ENCODE peak calls at places on chromosomes 7 and 10, in nine cellular contexts. One of them, this sample, is unnamed. For H3K4me1, the result is how much of the 10 kb centered on the place peaks cover.

GRCh38 chr10:88926484-88927249 is 25.9 kb downstream of the ACTA2 start:
- DNase-seq in colonic mucosa: no peak
- DNase-seq in psoas muscle: no peak
- DNase-seq in IMR-90: peak
- DNase-seq in neural progenitor cell: no peak
- DNase-seq in adipocyte: peak
- DNase-seq in CD8-positive, alpha-beta T cell: no peak
- DNase-seq in A549: no peak
- DNase-seq in fibroblast of lung: peak
- DNase-seq in this sample: no peak

GRCh38 chr7:129210256-129210988 is 14.4 kb upstream of the AHCYL2 start:
- DNase-seq in colonic mucosa: peak
- DNase-seq in psoas muscle: peak
- DNase-seq in IMR-90: peak
- DNase-seq in neural progenitor cell: peak
- DNase-seq in adipocyte: peak
- DNase-seq in CD8-positive, alpha-beta T cell: peak
- DNase-seq in A549: peak
- DNase-seq in fibroblast of lung: peak
- DNase-seq in this sample: no peak

GRCh38 chr7:147413243-147413642 is 1177.3 kb upstream of the C7orf33 start:
- DNase-seq in colonic mucosa: no peak
- DNase-seq in psoas muscle: no peak
- DNase-seq in IMR-90: no peak
- DNase-seq in neural progenitor cell: no peak
- DNase-seq in adipocyte: no peak
- DNase-seq in CD8-positive, alpha-beta T cell: no peak
- DNase-seq in A549: no peak
- DNase-seq in fibroblast of lung: no peak
- DNase-seq in this sample: no peak

GRCh38 chr7:3154881-3155494 is 111.3 kb upstream of the CARD11 start:
- DNase-seq in colonic mucosa: peak
- DNase-seq in psoas muscle: no peak
- DNase-seq in IMR-90: peak
- DNase-seq in neural progenitor cell: peak
- DNase-seq in adipocyte: peak
- DNase-seq in CD8-positive, alpha-beta T cell: peak
- DNase-seq in A549: peak
- DNase-seq in fibroblast of lung: peak
- DNase-seq in this sample: peak

GRCh38 chr7:71707041-71707440 is 575.1 kb downstream of the GALNT17 start:
- DNase-seq in colonic mucosa: no peak
- DNase-seq in psoas muscle: no peak
- DNase-seq in IMR-90: no peak
- DNase-seq in neural progenitor cell: no peak
- DNase-seq in adipocyte: no peak
- DNase-seq in CD8-positive, alpha-beta T cell: no peak
- DNase-seq in A549: no peak
- DNase-seq in fibroblast of lung: no peak
- DNase-seq in this sample: no peak

GRCh38 chr7:115085421-115085820 is 163.5 kb downstream of the MDFIC start:
- DNase-seq in colonic mucosa: no peak
- DNase-seq in psoas muscle: no peak
- DNase-seq in IMR-90: no peak
- DNase-seq in neural progenitor cell: no peak
- DNase-seq in adipocyte: no peak
- DNase-seq in CD8-positive, alpha-beta T cell: no peak
- DNase-seq in A549: no peak
- DNase-seq in fibroblast of lung: no peak
- DNase-seq in this sample: no peak

GRCh38 chr10:29798876-29799690 is 164.3 kb upstream of the SVIL start:
- DNase-seq in colonic mucosa: no peak
- DNase-seq in psoas muscle: no peak
- DNase-seq in IMR-90: no peak
- DNase-seq in neural progenitor cell: no peak
- DNase-seq in adipocyte: peak
- DNase-seq in CD8-positive, alpha-beta T cell: no peak
- DNase-seq in A549: no peak
- DNase-seq in fibroblast of lung: no peak
- DNase-seq in this sample: no peak

GRCh38 chr7:44724276-44724675 is 24.4 kb upstream of the ZMIZ2 start:
- DNase-seq in colonic mucosa: no peak
- DNase-seq in psoas muscle: no peak
- DNase-seq in IMR-90: no peak
- DNase-seq in neural progenitor cell: no peak
- DNase-seq in adipocyte: no peak
- DNase-seq in CD8-positive, alpha-beta T cell: no peak
- DNase-seq in A549: no peak
- DNase-seq in fibroblast of lung: no peak
- DNase-seq in this sample: no peak

GRCh38 chr7:133484135-133484534 is 231.3 kb downstream of the EXOC4 start:
- DNase-seq in colonic mucosa: no peak
- DNase-seq in psoas muscle: no peak
- DNase-seq in IMR-90: no peak
- DNase-seq in neural progenitor cell: no peak
- DNase-seq in adipocyte: no peak
- DNase-seq in CD8-positive, alpha-beta T cell: peak
- DNase-seq in A549: no peak
- DNase-seq in fibroblast of lung: peak
- DNase-seq in this sample: no peak
- H3K4me1 ChIP-seq in colonic mucosa: under half
- H3K4me1 ChIP-seq in psoas muscle: under half
- H3K4me1 ChIP-seq in IMR-90: under half
- H3K4me1 ChIP-seq in neural progenitor cell: under half
- H3K4me1 ChIP-seq in adipocyte: under half
- H3K4me1 ChIP-seq in CD8-positive, alpha-beta T cell: under half
- H3K4me1 ChIP-seq in A549: under half
- H3K4me1 ChIP-seq in fibroblast of lung: under half
- H3K4me1 ChIP-seq in this sample: under half

DNA sequence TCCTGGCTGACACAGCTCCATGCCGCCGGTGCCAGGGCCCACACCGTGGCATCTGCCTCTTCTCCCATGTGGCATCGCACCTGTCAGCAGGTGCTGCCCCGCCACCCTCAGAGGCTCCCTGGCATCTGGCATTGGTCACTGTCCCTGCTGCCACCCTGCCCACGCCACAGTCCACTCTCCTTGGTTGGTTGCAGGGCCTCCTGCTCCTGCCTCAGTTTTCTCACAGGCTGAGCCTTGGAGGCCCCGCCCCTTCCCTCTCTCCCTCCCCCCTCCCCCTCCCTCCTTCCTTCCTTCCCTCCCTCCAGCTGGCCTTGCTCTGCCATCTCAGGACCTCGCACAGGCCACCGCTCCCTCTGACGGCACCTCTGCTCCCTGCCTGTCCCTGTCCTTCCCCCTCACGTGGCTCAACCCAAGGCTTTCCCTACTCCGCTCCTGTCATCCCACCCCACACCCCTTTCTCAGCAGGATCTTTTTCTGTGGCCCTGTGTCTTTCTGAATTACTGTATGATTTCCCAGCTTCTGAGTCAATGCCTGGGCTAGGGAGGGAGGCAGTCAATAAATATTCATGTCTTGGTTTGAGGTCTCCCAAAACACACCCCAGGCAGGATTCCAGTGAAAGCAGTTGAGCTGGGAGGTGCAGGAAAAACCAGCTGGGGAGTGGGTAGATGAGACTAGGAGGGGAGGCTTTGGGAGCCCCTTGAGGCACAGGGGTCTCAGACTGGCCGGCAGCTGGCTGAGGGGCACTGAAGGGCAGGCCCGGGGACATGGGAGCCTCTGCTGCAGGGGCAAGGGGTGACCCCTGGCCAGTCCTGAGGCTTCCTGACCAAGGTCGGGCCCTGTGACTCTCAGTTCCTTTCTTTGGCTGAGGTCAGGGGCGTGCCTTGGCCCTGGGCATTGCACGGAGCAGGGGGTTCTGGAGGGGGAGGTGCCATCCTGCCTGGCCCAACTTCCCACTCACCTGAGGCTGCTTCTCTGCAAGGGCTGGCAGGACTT is 87.6 kb downstream of the INPP5A start:
- DNase-seq in colonic mucosa: no peak
- DNase-seq in psoas muscle: no peak
- DNase-seq in IMR-90: peak
- DNase-seq in neural progenitor cell: peak
- DNase-seq in adipocyte: no peak
- DNase-seq in CD8-positive, alpha-beta T cell: no peak
- DNase-seq in A549: no peak
- DNase-seq in fibroblast of lung: no peak
- DNase-seq in this sample: no peak
- H3K4me1 ChIP-seq in colonic mucosa: under half
- H3K4me1 ChIP-seq in psoas muscle: under half
- H3K4me1 ChIP-seq in IMR-90: under half
- H3K4me1 ChIP-seq in neural progenitor cell: under half
- H3K4me1 ChIP-seq in adipocyte: under half
- H3K4me1 ChIP-seq in CD8-positive, alpha-beta T cell: under half
- H3K4me1 ChIP-seq in A549: under half
- H3K4me1 ChIP-seq in fibroblast of lung: under half
- H3K4me1 ChIP-seq in this sample: under half

GRCh38 chr7:69799048-69799697 is 200.9 kb downstream of the AUTS2 start:
- DNase-seq in colonic mucosa: no peak
- DNase-seq in psoas muscle: no peak
- DNase-seq in IMR-90: no peak
- DNase-seq in neural progenitor cell: no peak
- DNase-seq in adipocyte: no peak
- DNase-seq in CD8-positive, alpha-beta T cell: no peak
- DNase-seq in A549: no peak
- DNase-seq in fibroblast of lung: no peak
- DNase-seq in this sample: no peak

GRCh38 chr7:69799990-69800389 is 201.7 kb downstream of the AUTS2 start:
- DNase-seq in colonic mucosa: no peak
- DNase-seq in psoas muscle: no peak
- DNase-seq in IMR-90: no peak
- DNase-seq in neural progenitor cell: no peak
- DNase-seq in adipocyte: no peak
- DNase-seq in CD8-positive, alpha-beta T cell: no peak
- DNase-seq in A549: no peak
- DNase-seq in fibroblast of lung: no peak
- DNase-seq in this sample: no peak

GRCh38 chr7:69796421-69796820 is 198.1 kb downstream of the AUTS2 start:
- DNase-seq in colonic mucosa: no peak
- DNase-seq in psoas muscle: no peak
- DNase-seq in IMR-90: no peak
- DNase-seq in neural progenitor cell: no peak
- DNase-seq in adipocyte: no peak
- DNase-seq in CD8-positive, alpha-beta T cell: no peak
- DNase-seq in A549: no peak
- DNase-seq in fibroblast of lung: peak
- DNase-seq in this sample: no peak

GRCh38 chr7:69791739-69792138 is 193.5 kb downstream of the AUTS2 start:
- DNase-seq in colonic mucosa: no peak
- DNase-seq in psoas muscle: no peak
- DNase-seq in IMR-90: no peak
- DNase-seq in neural progenitor cell: no peak
- DNase-seq in adipocyte: no peak
- DNase-seq in CD8-positive, alpha-beta T cell: no peak
- DNase-seq in A549: no peak
- DNase-seq in fibroblast of lung: no peak
- DNase-seq in this sample: no peak

GRCh38 chr7:69795932-69796331 is 197.7 kb downstream of the AUTS2 start:
- DNase-seq in colonic mucosa: no peak
- DNase-seq in psoas muscle: no peak
- DNase-seq in IMR-90: no peak
- DNase-seq in neural progenitor cell: no peak
- DNase-seq in adipocyte: no peak
- DNase-seq in CD8-positive, alpha-beta T cell: no peak
- DNase-seq in A549: no peak
- DNase-seq in fibroblast of lung: no peak
- DNase-seq in this sample: no peak
- H3K4me1 ChIP-seq in colonic mucosa: under half
- H3K4me1 ChIP-seq in psoas muscle: under half
- H3K4me1 ChIP-seq in IMR-90: under half
- H3K4me1 ChIP-seq in neural progenitor cell: under half
- H3K4me1 ChIP-seq in adipocyte: under half
- H3K4me1 ChIP-seq in CD8-positive, alpha-beta T cell: under half
- H3K4me1 ChIP-seq in A549: under half
- H3K4me1 ChIP-seq in fibroblast of lung: under half
- H3K4me1 ChIP-seq in this sample: under half

GRCh38 chr7:101921061-101921460 is 103.6 kb downstream of the CUX1 start:
- DNase-seq in colonic mucosa: no peak
- DNase-seq in psoas muscle: no peak
- DNase-seq in IMR-90: no peak
- DNase-seq in neural progenitor cell: no peak
- DNase-seq in adipocyte: no peak
- DNase-seq in CD8-positive, alpha-beta T cell: no peak
- DNase-seq in A549: no peak
- DNase-seq in fibroblast of lung: no peak
- DNase-seq in this sample: no peak

GRCh38 chr7:101917566-101917965 is 100.1 kb downstream of the CUX1 start:
- DNase-seq in colonic mucosa: no peak
- DNase-seq in psoas muscle: no peak
- DNase-seq in IMR-90: no peak
- DNase-seq in neural progenitor cell: no peak
- DNase-seq in adipocyte: no peak
- DNase-seq in CD8-positive, alpha-beta T cell: no peak
- DNase-seq in A549: no peak
- DNase-seq in fibroblast of lung: no peak
- DNase-seq in this sample: no peak

GRCh38 chr7:101918426-101918825 is 101.0 kb downstream of the CUX1 start:
- DNase-seq in colonic mucosa: no peak
- DNase-seq in psoas muscle: no peak
- DNase-seq in IMR-90: no peak
- DNase-seq in neural progenitor cell: no peak
- DNase-seq in adipocyte: no peak
- DNase-seq in CD8-positive, alpha-beta T cell: no peak
- DNase-seq in A549: no peak
- DNase-seq in fibroblast of lung: no peak
- DNase-seq in this sample: no peak

GRCh38 chr7:101916876-101917275 is 99.5 kb downstream of the CUX1 start:
- DNase-seq in colonic mucosa: no peak
- DNase-seq in psoas muscle: no peak
- DNase-seq in IMR-90: no peak
- DNase-seq in neural progenitor cell: no peak
- DNase-seq in adipocyte: no peak
- DNase-seq in CD8-positive, alpha-beta T cell: no peak
- DNase-seq in A549: no peak
- DNase-seq in fibroblast of lung: no peak
- DNase-seq in this sample: no peak

DNA sequence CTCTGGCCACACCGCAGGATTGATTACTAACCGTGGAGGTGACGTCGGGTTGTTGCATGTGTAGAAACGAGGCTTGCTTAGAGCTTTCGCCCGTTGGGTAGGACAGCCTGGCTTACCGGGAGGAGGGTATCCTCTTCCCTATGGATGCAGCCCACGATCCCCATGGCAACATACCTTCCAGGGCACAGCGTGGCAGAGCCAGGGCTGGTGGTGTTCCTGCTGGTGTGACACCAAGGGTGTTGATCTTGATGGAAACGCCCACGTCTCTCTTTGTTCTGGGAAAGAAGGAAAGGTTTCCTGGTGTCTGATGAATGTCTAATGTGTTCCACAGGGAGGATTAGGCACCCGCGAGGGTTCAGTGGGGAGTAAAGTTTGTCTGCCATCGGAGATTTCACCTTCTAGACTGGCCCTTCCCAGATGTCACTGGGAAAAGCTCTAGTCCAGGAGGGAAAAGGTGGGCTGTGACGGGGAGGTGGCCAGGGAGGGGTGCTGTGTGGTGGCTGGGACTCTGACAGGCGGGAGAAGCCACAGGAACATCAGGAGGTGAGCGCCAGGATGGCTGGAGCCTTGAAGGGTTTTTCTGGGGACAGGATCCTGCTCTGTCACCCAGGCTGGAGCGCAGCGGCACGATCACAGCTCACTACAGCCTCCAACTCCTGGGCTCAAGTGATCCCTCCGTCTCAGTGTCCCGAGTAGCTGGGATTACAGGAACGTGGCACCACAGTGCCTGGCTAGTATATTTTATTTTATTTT is 102.1 kb downstream of the CUX1 start:
- DNase-seq in colonic mucosa: no peak
- DNase-seq in psoas muscle: no peak
- DNase-seq in IMR-90: no peak
- DNase-seq in neural progenitor cell: no peak
- DNase-seq in adipocyte: no peak
- DNase-seq in CD8-positive, alpha-beta T cell: no peak
- DNase-seq in A549: no peak
- DNase-seq in fibroblast of lung: no peak
- DNase-seq in this sample: no peak
- H3K4me1 ChIP-seq in colonic mucosa: under half
- H3K4me1 ChIP-seq in psoas muscle: under half
- H3K4me1 ChIP-seq in IMR-90: under half
- H3K4me1 ChIP-seq in neural progenitor cell: under half
- H3K4me1 ChIP-seq in adipocyte: under half
- H3K4me1 ChIP-seq in CD8-positive, alpha-beta T cell: under half
- H3K4me1 ChIP-seq in A549: under half
- H3K4me1 ChIP-seq in fibroblast of lung: under half
- H3K4me1 ChIP-seq in this sample: under half